ENCODE peak calls at places on chromosomes 13 and 19, in four cellular contexts. One of them, this sample, is unnamed.

GRCh38 chr13:41505209-41505835 is 48.0 kb downstream of the RGCC start:
- DNase-seq in upper lobe of right lung: no peak
- DNase-seq in right atrium auricular region: no peak
- DNase-seq in PC-9: no peak
- DNase-seq in this sample: peak; percentile 40

GRCh38 chr19:47863514-47863936 is 4.5 kb downstream of the TPRX2 start:
- DNase-seq in upper lobe of right lung: peak; percentile 92
- DNase-seq in right atrium auricular region: peak; percentile 79
- DNase-seq in PC-9: peak; percentile 87
- DNase-seq in this sample: peak; percentile 81

GRCh38 chr13:72952529-72953141 is 106.2 kb upstream of the KLF5 start:
- DNase-seq in upper lobe of right lung: no peak
- DNase-seq in right atrium auricular region: no peak
- DNase-seq in PC-9: no peak
- DNase-seq in this sample: no peak

GRCh38 chr13:99056381-99057014 is 78.6 kb upstream of the DOCK9 start:
- DNase-seq in upper lobe of right lung: no peak
- DNase-seq in right atrium auricular region: no peak
- DNase-seq in PC-9: no peak
- DNase-seq in this sample: no peak

GRCh38 chr19:49395581-49396407 is 7.7 kb downstream of the KASH5 start:
- DNase-seq in upper lobe of right lung: peak; percentile 82
- DNase-seq in right atrium auricular region: no peak
- DNase-seq in PC-9: no peak
- DNase-seq in this sample: no peak

GRCh38 chr13:25725104-25725503 is 326.7 kb downstream of the SHISA2 start:
- DNase-seq in upper lobe of right lung: no peak
- DNase-seq in right atrium auricular region: no peak
- DNase-seq in PC-9: no peak
- DNase-seq in this sample: no peak

GRCh38 chr19:45934551-45935230 is 20.1 kb upstream of the NANOS2 start:
- DNase-seq in upper lobe of right lung: no peak
- DNase-seq in right atrium auricular region: no peak
- DNase-seq in PC-9: no peak
- DNase-seq in this sample: no peak

GRCh38 chr19:1254081-1254527 is 5.7 kb downstream of the MIDN start:
- DNase-seq in upper lobe of right lung: peak; percentile 76
- DNase-seq in right atrium auricular region: no peak
- DNase-seq in PC-9: no peak
- DNase-seq in this sample: no peak

GRCh38 chr13:24267283-24267682 is 42.1 kb upstream of the C1QTNF9 start:
- DNase-seq in upper lobe of right lung: no peak
- DNase-seq in right atrium auricular region: peak; percentile 61
- DNase-seq in PC-9: no peak
- DNase-seq in this sample: no peak

DNA sequence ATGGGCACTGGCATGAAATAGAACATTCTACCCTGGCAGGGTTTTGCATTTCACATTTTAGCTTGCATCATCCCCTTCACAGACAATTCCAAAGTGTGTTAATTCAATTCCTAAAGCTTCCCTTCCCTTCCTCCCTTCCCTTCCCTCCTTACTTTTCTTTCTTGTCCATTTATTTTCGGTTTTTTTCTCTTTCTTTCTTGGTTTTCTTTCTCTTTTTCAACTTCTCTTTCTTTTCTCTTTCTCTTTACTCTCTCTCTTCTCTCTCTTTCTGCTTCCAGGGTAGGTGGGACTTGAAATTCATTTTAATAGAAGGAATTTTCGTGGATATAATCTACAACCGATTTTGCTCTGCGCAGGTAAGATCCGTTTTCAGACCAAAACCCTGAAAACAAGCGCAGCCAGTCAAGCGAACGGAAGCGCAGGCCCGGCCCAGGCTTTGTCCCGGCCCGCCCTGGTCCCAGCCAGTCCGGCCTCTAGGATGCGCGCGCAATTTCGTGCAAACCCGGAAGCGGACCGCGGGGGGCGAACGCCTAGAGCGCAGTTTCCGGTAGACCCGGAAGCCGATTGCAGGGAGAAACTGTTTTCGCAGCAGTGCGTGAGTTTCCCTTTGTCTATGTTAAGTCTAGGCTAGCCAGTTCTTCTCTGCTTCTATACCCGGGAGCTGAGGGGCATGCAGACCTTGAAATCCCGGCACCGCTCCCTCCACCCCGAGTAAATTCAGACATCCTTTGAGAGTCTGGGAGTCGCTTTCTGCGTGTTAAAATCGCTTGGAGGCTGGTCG is at the start of gene ZNF528:
- DNase-seq in upper lobe of right lung: peak; percentile 98
- DNase-seq in right atrium auricular region: peak; percentile 94
- DNase-seq in PC-9: peak; percentile 97
- DNase-seq in this sample: peak; percentile 86
- H3K9me3 ChIP-seq in upper lobe of right lung: peaks cover 5% of the 10 kb centered on the region
- H3K9me3 ChIP-seq in right atrium auricular region: no peaks in the 10 kb centered on the region
- H3K9me3 ChIP-seq in PC-9: peaks cover 38% of the 10 kb centered on the region
- H3K9me3 ChIP-seq in this sample: peaks cover 29% of the 10 kb centered on the region

GRCh38 chr19:39928357-39928725 is 6.1 kb downstream of the FCGBP start:
- DNase-seq in upper lobe of right lung: no peak
- DNase-seq in right atrium auricular region: no peak
- DNase-seq in PC-9: no peak
- DNase-seq in this sample: no peak
- H3K36me3 ChIP-seq in upper lobe of right lung: no peaks in the 10 kb centered on the region
- H3K36me3 ChIP-seq in right atrium auricular region: no peaks in the 10 kb centered on the region
- H3K36me3 ChIP-seq in PC-9: no peaks in the 10 kb centered on the region
- H3K36me3 ChIP-seq in this sample: no peaks in the 10 kb centered on the region

DNA sequence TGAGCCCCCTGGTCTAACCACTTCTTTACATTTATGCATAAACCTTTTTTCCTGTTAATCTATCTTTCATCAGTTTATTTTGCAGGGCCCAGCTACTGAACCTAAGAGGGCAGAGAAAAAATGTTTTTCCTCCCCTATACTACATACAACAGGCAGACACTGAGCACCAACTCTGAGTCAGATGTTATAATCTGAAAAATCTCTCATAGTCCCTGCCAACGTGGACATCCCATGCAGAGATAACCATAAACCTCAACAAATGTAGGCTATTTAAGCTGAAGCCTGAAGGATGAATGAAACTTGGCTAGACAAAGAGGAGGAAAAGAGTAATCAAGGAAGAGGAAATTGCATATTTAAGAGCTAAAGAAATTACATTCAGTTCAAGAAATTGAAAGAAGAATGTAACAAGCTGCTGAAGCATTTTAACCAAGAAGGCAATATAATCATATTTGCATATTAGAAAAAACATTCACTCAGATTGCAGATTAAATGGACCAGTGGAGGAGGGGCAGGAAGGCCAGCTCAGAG is 2.6 kb downstream of the NEK3 start:
- DNase-seq in upper lobe of right lung: no peak
- DNase-seq in right atrium auricular region: no peak
- DNase-seq in PC-9: no peak
- DNase-seq in this sample: no peak
- H3K27me3 ChIP-seq in upper lobe of right lung: no peaks in the 10 kb centered on the region
- H3K27me3 ChIP-seq in right atrium auricular region: no peaks in the 10 kb centered on the region
- H3K27me3 ChIP-seq in PC-9: peaks cover 22% of the 10 kb centered on the region
- H3K27me3 ChIP-seq in this sample: no peaks in the 10 kb centered on the region

DNA sequence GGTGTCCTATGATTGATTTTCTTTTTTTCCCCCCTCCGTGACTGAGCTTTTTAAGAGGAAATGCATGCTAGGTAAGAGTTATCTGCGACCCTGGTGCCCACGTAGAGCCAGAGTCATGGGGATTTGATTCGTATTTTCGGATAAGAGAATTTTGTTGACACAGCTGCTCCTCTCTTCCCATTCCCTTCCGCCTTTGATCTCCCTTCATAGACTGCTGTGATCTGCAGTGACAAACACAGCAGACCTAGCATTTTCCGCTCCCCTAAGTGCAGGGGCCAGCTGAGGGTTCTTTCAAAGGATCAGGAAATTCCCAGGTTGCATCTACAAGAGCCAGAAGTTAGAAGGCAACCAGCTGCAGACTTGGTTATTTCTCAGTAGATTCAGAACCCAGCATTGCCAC is 70.5 kb downstream of the ZNF568 start:
- DNase-seq in upper lobe of right lung: no peak
- DNase-seq in right atrium auricular region: no peak
- DNase-seq in PC-9: no peak
- DNase-seq in this sample: no peak
- H3K9me3 ChIP-seq in upper lobe of right lung: no peaks in the 10 kb centered on the region
- H3K9me3 ChIP-seq in right atrium auricular region: no peaks in the 10 kb centered on the region
- H3K9me3 ChIP-seq in PC-9: no peaks in the 10 kb centered on the region
- H3K9me3 ChIP-seq in this sample: no peaks in the 10 kb centered on the region

GRCh38 chr19:17725422-17726078 is 6.3 kb downstream of the MAP1S start:
- DNase-seq in upper lobe of right lung: no peak
- DNase-seq in right atrium auricular region: no peak
- DNase-seq in PC-9: no peak
- DNase-seq in this sample: no peak

GRCh38 chr19:17721821-17722220 is 2.5 kb downstream of the MAP1S start:
- DNase-seq in upper lobe of right lung: peak; percentile 88
- DNase-seq in right atrium auricular region: peak; percentile 79
- DNase-seq in PC-9: no peak
- DNase-seq in this sample: peak; percentile 79

GRCh38 chr19:17720487-17720839 is 1.2 kb downstream of the MAP1S start:
- DNase-seq in upper lobe of right lung: no peak
- DNase-seq in right atrium auricular region: no peak
- DNase-seq in PC-9: no peak
- DNase-seq in this sample: no peak

GRCh38 chr19:17724655-17725054 is 5.4 kb downstream of the MAP1S start:
- DNase-seq in upper lobe of right lung: no peak
- DNase-seq in right atrium auricular region: no peak
- DNase-seq in PC-9: no peak
- DNase-seq in this sample: no peak

GRCh38 chr19:17722655-17723240 is 3.5 kb downstream of the MAP1S start:
- DNase-seq in upper lobe of right lung: no peak
- DNase-seq in right atrium auricular region: no peak
- DNase-seq in PC-9: no peak
- DNase-seq in this sample: no peak
- H3K36me3 ChIP-seq in upper lobe of right lung: peaks cover 48% of the 10 kb centered on the region
- H3K36me3 ChIP-seq in right atrium auricular region: peaks cover 40% of the 10 kb centered on the region
- H3K36me3 ChIP-seq in PC-9: no peaks in the 10 kb centered on the region
- H3K36me3 ChIP-seq in this sample: peaks cover 55% of the 10 kb centered on the region

GRCh38 chr19:8336665-8337064 is 6.4 kb downstream of the KANK3 start:
- DNase-seq in upper lobe of right lung: no peak
- DNase-seq in right atrium auricular region: no peak
- DNase-seq in PC-9: no peak
- DNase-seq in this sample: no peak
- H3K27me3 ChIP-seq in upper lobe of right lung: peaks cover 18% of the 10 kb centered on the region
- H3K27me3 ChIP-seq in right atrium auricular region: peaks cover 9% of the 10 kb centered on the region
- H3K27me3 ChIP-seq in PC-9: no peaks in the 10 kb centered on the region
- H3K27me3 ChIP-seq in this sample: peaks cover 45% of the 10 kb centered on the region

GRCh38 chr13:85255978-85256377 is 543.2 kb downstream of the SLITRK6 start:
- DNase-seq in upper lobe of right lung: no peak
- DNase-seq in right atrium auricular region: no peak
- DNase-seq in PC-9: no peak
- DNase-seq in this sample: no peak

GRCh38 chr13:85254641-85255040 is 544.6 kb downstream of the SLITRK6 start:
- DNase-seq in upper lobe of right lung: no peak
- DNase-seq in right atrium auricular region: no peak
- DNase-seq in PC-9: no peak
- DNase-seq in this sample: no peak
- H3K9me3 ChIP-seq in upper lobe of right lung: no peaks in the 10 kb centered on the region
- H3K9me3 ChIP-seq in right atrium auricular region: no peaks in the 10 kb centered on the region
- H3K9me3 ChIP-seq in PC-9: no peaks in the 10 kb centered on the region
- H3K9me3 ChIP-seq in this sample: no peaks in the 10 kb centered on the region

GRCh38 chr13:110326263-110326904 is 19.3 kb downstream of the COL4A2 start:
- DNase-seq in upper lobe of right lung: no peak
- DNase-seq in right atrium auricular region: peak; percentile 59
- DNase-seq in PC-9: no peak
- DNase-seq in this sample: peak; percentile 64
- H3K36me3 ChIP-seq in upper lobe of right lung: no peaks in the 10 kb centered on the region
- H3K36me3 ChIP-seq in right atrium auricular region: no peaks in the 10 kb centered on the region
- H3K36me3 ChIP-seq in PC-9: no peaks in the 10 kb centered on the region
- H3K36me3 ChIP-seq in this sample: no peaks in the 10 kb centered on the region

DNA sequence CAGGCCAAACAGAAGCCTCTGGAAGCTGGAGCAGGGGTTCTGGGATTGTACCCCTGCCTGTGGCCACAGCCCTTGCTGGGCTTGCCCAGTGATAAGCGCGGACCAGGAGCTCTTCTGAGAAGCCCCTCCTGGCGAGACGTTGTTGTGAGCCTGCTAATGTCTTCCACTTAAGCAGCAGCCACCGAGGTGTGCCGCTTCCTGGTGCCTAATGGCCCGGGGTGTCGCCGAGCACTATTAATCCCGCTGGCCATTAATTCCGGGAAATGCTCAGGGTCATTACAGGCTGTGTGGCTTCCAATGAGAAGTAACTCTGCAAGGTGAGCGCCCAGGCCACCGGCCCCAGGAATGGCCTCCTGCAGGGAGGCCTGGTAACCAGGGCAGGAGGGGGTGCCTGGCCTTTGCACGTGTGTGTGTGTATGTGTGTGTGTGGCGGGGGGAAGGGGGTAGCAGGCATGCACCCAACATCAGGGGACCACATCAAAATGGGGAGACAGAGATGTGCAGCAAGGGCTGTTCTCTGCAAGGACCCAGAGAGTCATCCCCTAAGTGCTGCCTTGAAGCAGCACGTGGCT is 175.0 kb downstream of the URI1 start:
- DNase-seq in upper lobe of right lung: peak; percentile 28
- DNase-seq in right atrium auricular region: no peak
- DNase-seq in PC-9: no peak
- DNase-seq in this sample: no peak
- H3K27me3 ChIP-seq in upper lobe of right lung: peaks cover 13% of the 10 kb centered on the region
- H3K27me3 ChIP-seq in right atrium auricular region: no peaks in the 10 kb centered on the region
- H3K27me3 ChIP-seq in PC-9: peaks cover 91% of the 10 kb centered on the region
- H3K27me3 ChIP-seq in this sample: no peaks in the 10 kb centered on the region

DNA sequence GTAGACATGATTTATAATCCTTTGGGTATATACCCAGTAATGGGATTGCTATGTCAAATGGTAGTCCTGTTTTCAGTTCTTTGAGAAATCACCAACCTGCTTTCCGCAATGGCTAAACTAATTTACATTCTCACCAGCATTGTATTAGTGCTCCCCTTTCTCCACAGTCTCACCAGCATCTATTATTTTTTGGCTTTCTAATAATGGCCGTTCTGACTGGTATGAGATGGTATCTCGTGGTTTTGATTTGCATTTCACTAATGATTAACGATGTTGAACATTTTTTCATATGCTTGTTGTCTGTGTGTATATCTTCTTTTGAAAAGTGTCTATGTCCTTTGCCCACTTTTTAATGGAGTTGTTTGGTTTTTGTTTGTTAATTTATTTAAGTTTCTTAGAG is 165.1 kb downstream of the PDS5B start:
- DNase-seq in upper lobe of right lung: no peak
- DNase-seq in right atrium auricular region: no peak
- DNase-seq in PC-9: no peak
- DNase-seq in this sample: no peak
- H3K9me3 ChIP-seq in upper lobe of right lung: no peaks in the 10 kb centered on the region
- H3K9me3 ChIP-seq in right atrium auricular region: no peaks in the 10 kb centered on the region
- H3K9me3 ChIP-seq in PC-9: no peaks in the 10 kb centered on the region
- H3K9me3 ChIP-seq in this sample: no peaks in the 10 kb centered on the region